ENCODE peak calls at places on chromosomes 11 and 22, in six cellular contexts. One of them, this sample, is unnamed.

GRCh38 chr11:73326929-73327811 is 19.1 kb downstream of the ARHGEF17 start:
- ATAC-seq in naive B cell: no peak
- ATAC-seq in activated CD8-positive, alpha-beta T cell treated with anti-CD3 and anti-CD28 coated beads for 36 hours: peak; percentile 79
- ATAC-seq in activated naive CD4-positive, alpha-beta T cell treated with anti-CD3 and anti-CD28 coated beads, Interleukin-2, amount 50 U/mL, for 72 hours: peak; percentile 67
- ATAC-seq in DND-41: no peak
- ATAC-seq in activated T-helper 17 cell treated with anti-CD3 and anti-CD28 coated beads, Interleukin-2, amount 50 U/mL, for 72 hours: peak; percentile 68
- ATAC-seq in this sample: peak; percentile 86

GRCh38 chr11:57426439-57426753 is 525 bp downstream of the SLC43A3 start:
- ATAC-seq in naive B cell: no peak
- ATAC-seq in activated CD8-positive, alpha-beta T cell treated with anti-CD3 and anti-CD28 coated beads for 36 hours: no peak
- ATAC-seq in activated naive CD4-positive, alpha-beta T cell treated with anti-CD3 and anti-CD28 coated beads, Interleukin-2, amount 50 U/mL, for 72 hours: no peak
- ATAC-seq in DND-41: no peak
- ATAC-seq in activated T-helper 17 cell treated with anti-CD3 and anti-CD28 coated beads, Interleukin-2, amount 50 U/mL, for 72 hours: no peak
- ATAC-seq in this sample: no peak

GRCh38 chr11:3356858-3357257 is 22.1 kb downstream of the ZNF195 start:
- ATAC-seq in naive B cell: no peak
- ATAC-seq in activated CD8-positive, alpha-beta T cell treated with anti-CD3 and anti-CD28 coated beads for 36 hours: no peak
- ATAC-seq in activated naive CD4-positive, alpha-beta T cell treated with anti-CD3 and anti-CD28 coated beads, Interleukin-2, amount 50 U/mL, for 72 hours: no peak
- ATAC-seq in DND-41: no peak
- ATAC-seq in activated T-helper 17 cell treated with anti-CD3 and anti-CD28 coated beads, Interleukin-2, amount 50 U/mL, for 72 hours: no peak
- ATAC-seq in this sample: no peak

GRCh38 chr22:19709063-19709769 is 5.1 kb upstream of the SEPTIN5 start:
- ATAC-seq in naive B cell: no peak
- ATAC-seq in activated CD8-positive, alpha-beta T cell treated with anti-CD3 and anti-CD28 coated beads for 36 hours: no peak
- ATAC-seq in activated naive CD4-positive, alpha-beta T cell treated with anti-CD3 and anti-CD28 coated beads, Interleukin-2, amount 50 U/mL, for 72 hours: no peak
- ATAC-seq in DND-41: no peak
- ATAC-seq in activated T-helper 17 cell treated with anti-CD3 and anti-CD28 coated beads, Interleukin-2, amount 50 U/mL, for 72 hours: no peak
- ATAC-seq in this sample: no peak

GRCh38 chr11:86715611-86716010 is 43.2 kb upstream of the ME3 start:
- ATAC-seq in naive B cell: no peak
- ATAC-seq in activated CD8-positive, alpha-beta T cell treated with anti-CD3 and anti-CD28 coated beads for 36 hours: no peak
- ATAC-seq in activated naive CD4-positive, alpha-beta T cell treated with anti-CD3 and anti-CD28 coated beads, Interleukin-2, amount 50 U/mL, for 72 hours: no peak
- ATAC-seq in DND-41: no peak
- ATAC-seq in activated T-helper 17 cell treated with anti-CD3 and anti-CD28 coated beads, Interleukin-2, amount 50 U/mL, for 72 hours: no peak
- ATAC-seq in this sample: no peak

GRCh38 chr11:17734418-17734911 is at the start of gene KCNC1:
- ATAC-seq in naive B cell: no peak
- ATAC-seq in activated CD8-positive, alpha-beta T cell treated with anti-CD3 and anti-CD28 coated beads for 36 hours: no peak
- ATAC-seq in activated naive CD4-positive, alpha-beta T cell treated with anti-CD3 and anti-CD28 coated beads, Interleukin-2, amount 50 U/mL, for 72 hours: no peak
- ATAC-seq in DND-41: no peak
- ATAC-seq in activated T-helper 17 cell treated with anti-CD3 and anti-CD28 coated beads, Interleukin-2, amount 50 U/mL, for 72 hours: no peak
- ATAC-seq in this sample: no peak

GRCh38 chr11:124674168-124674517 is 439 bp downstream of the SPA17 start:
- ATAC-seq in naive B cell: no peak
- ATAC-seq in activated CD8-positive, alpha-beta T cell treated with anti-CD3 and anti-CD28 coated beads for 36 hours: no peak
- ATAC-seq in activated naive CD4-positive, alpha-beta T cell treated with anti-CD3 and anti-CD28 coated beads, Interleukin-2, amount 50 U/mL, for 72 hours: no peak
- ATAC-seq in DND-41: no peak
- ATAC-seq in activated T-helper 17 cell treated with anti-CD3 and anti-CD28 coated beads, Interleukin-2, amount 50 U/mL, for 72 hours: no peak
- ATAC-seq in this sample: no peak

GRCh38 chr11:118436639-118437045 is 350 bp downstream of the KMT2A start:
- ATAC-seq in naive B cell: peak; percentile 10
- ATAC-seq in activated CD8-positive, alpha-beta T cell treated with anti-CD3 and anti-CD28 coated beads for 36 hours: peak; percentile 31
- ATAC-seq in activated naive CD4-positive, alpha-beta T cell treated with anti-CD3 and anti-CD28 coated beads, Interleukin-2, amount 50 U/mL, for 72 hours: peak; percentile 46
- ATAC-seq in DND-41: no peak
- ATAC-seq in activated T-helper 17 cell treated with anti-CD3 and anti-CD28 coated beads, Interleukin-2, amount 50 U/mL, for 72 hours: peak; percentile 15
- ATAC-seq in this sample: peak; percentile 40

GRCh38 chr22:36010913-36011312 is 17.7 kb downstream of the RBFOX2 start:
- ATAC-seq in naive B cell: no peak
- ATAC-seq in activated CD8-positive, alpha-beta T cell treated with anti-CD3 and anti-CD28 coated beads for 36 hours: no peak
- ATAC-seq in activated naive CD4-positive, alpha-beta T cell treated with anti-CD3 and anti-CD28 coated beads, Interleukin-2, amount 50 U/mL, for 72 hours: no peak
- ATAC-seq in DND-41: no peak
- ATAC-seq in activated T-helper 17 cell treated with anti-CD3 and anti-CD28 coated beads, Interleukin-2, amount 50 U/mL, for 72 hours: no peak
- ATAC-seq in this sample: no peak

GRCh38 chr11:58659404-58659803 is 36.9 kb downstream of the CNTF start:
- ATAC-seq in naive B cell: no peak
- ATAC-seq in activated CD8-positive, alpha-beta T cell treated with anti-CD3 and anti-CD28 coated beads for 36 hours: no peak
- ATAC-seq in activated naive CD4-positive, alpha-beta T cell treated with anti-CD3 and anti-CD28 coated beads, Interleukin-2, amount 50 U/mL, for 72 hours: peak; percentile 43
- ATAC-seq in DND-41: no peak
- ATAC-seq in activated T-helper 17 cell treated with anti-CD3 and anti-CD28 coated beads, Interleukin-2, amount 50 U/mL, for 72 hours: peak; percentile 47
- ATAC-seq in this sample: no peak

GRCh38 chr11:1271002-1271401 is 38.4 kb downstream of the TOLLIP start:
- ATAC-seq in naive B cell: no peak
- ATAC-seq in activated CD8-positive, alpha-beta T cell treated with anti-CD3 and anti-CD28 coated beads for 36 hours: no peak
- ATAC-seq in activated naive CD4-positive, alpha-beta T cell treated with anti-CD3 and anti-CD28 coated beads, Interleukin-2, amount 50 U/mL, for 72 hours: no peak
- ATAC-seq in DND-41: no peak
- ATAC-seq in activated T-helper 17 cell treated with anti-CD3 and anti-CD28 coated beads, Interleukin-2, amount 50 U/mL, for 72 hours: no peak
- ATAC-seq in this sample: no peak

GRCh38 chr22:42142771-42143461 is 12.3 kb upstream of the CYP2D6 start:
- ATAC-seq in naive B cell: no peak
- ATAC-seq in activated CD8-positive, alpha-beta T cell treated with anti-CD3 and anti-CD28 coated beads for 36 hours: no peak
- ATAC-seq in activated naive CD4-positive, alpha-beta T cell treated with anti-CD3 and anti-CD28 coated beads, Interleukin-2, amount 50 U/mL, for 72 hours: no peak
- ATAC-seq in DND-41: no peak
- ATAC-seq in activated T-helper 17 cell treated with anti-CD3 and anti-CD28 coated beads, Interleukin-2, amount 50 U/mL, for 72 hours: no peak
- ATAC-seq in this sample: peak; percentile 57

GRCh38 chr22:39990688-39991087 is 4.1 kb upstream of the FAM83F start:
- ATAC-seq in naive B cell: no peak
- ATAC-seq in activated CD8-positive, alpha-beta T cell treated with anti-CD3 and anti-CD28 coated beads for 36 hours: no peak
- ATAC-seq in activated naive CD4-positive, alpha-beta T cell treated with anti-CD3 and anti-CD28 coated beads, Interleukin-2, amount 50 U/mL, for 72 hours: no peak
- ATAC-seq in DND-41: no peak
- ATAC-seq in activated T-helper 17 cell treated with anti-CD3 and anti-CD28 coated beads, Interleukin-2, amount 50 U/mL, for 72 hours: no peak
- ATAC-seq in this sample: no peak

GRCh38 chr11:116109228-116109627 is 605.0 kb upstream of the CADM1 start:
- ATAC-seq in naive B cell: no peak
- ATAC-seq in activated CD8-positive, alpha-beta T cell treated with anti-CD3 and anti-CD28 coated beads for 36 hours: no peak
- ATAC-seq in activated naive CD4-positive, alpha-beta T cell treated with anti-CD3 and anti-CD28 coated beads, Interleukin-2, amount 50 U/mL, for 72 hours: no peak
- ATAC-seq in DND-41: no peak
- ATAC-seq in activated T-helper 17 cell treated with anti-CD3 and anti-CD28 coated beads, Interleukin-2, amount 50 U/mL, for 72 hours: no peak
- ATAC-seq in this sample: no peak

GRCh38 chr11:94563176-94563847 is 3.9 kb upstream of the PIWIL4 start:
- ATAC-seq in naive B cell: no peak
- ATAC-seq in activated CD8-positive, alpha-beta T cell treated with anti-CD3 and anti-CD28 coated beads for 36 hours: no peak
- ATAC-seq in activated naive CD4-positive, alpha-beta T cell treated with anti-CD3 and anti-CD28 coated beads, Interleukin-2, amount 50 U/mL, for 72 hours: no peak
- ATAC-seq in DND-41: no peak
- ATAC-seq in activated T-helper 17 cell treated with anti-CD3 and anti-CD28 coated beads, Interleukin-2, amount 50 U/mL, for 72 hours: no peak
- ATAC-seq in this sample: no peak

GRCh38 chr22:50561401-50562074 is 1.2 kb downstream of the SYCE3 start:
- ATAC-seq in naive B cell: no peak
- ATAC-seq in activated CD8-positive, alpha-beta T cell treated with anti-CD3 and anti-CD28 coated beads for 36 hours: no peak
- ATAC-seq in activated naive CD4-positive, alpha-beta T cell treated with anti-CD3 and anti-CD28 coated beads, Interleukin-2, amount 50 U/mL, for 72 hours: no peak
- ATAC-seq in DND-41: no peak
- ATAC-seq in activated T-helper 17 cell treated with anti-CD3 and anti-CD28 coated beads, Interleukin-2, amount 50 U/mL, for 72 hours: no peak
- ATAC-seq in this sample: no peak

GRCh38 chr11:8241373-8242112 is 22.1 kb downstream of the LMO1 start:
- ATAC-seq in naive B cell: no peak
- ATAC-seq in activated CD8-positive, alpha-beta T cell treated with anti-CD3 and anti-CD28 coated beads for 36 hours: no peak
- ATAC-seq in activated naive CD4-positive, alpha-beta T cell treated with anti-CD3 and anti-CD28 coated beads, Interleukin-2, amount 50 U/mL, for 72 hours: no peak
- ATAC-seq in DND-41: no peak
- ATAC-seq in activated T-helper 17 cell treated with anti-CD3 and anti-CD28 coated beads, Interleukin-2, amount 50 U/mL, for 72 hours: no peak
- ATAC-seq in this sample: no peak

GRCh38 chr11:118100691-118101232 is 14.0 kb upstream of the SMIM35 start:
- ATAC-seq in naive B cell: no peak
- ATAC-seq in activated CD8-positive, alpha-beta T cell treated with anti-CD3 and anti-CD28 coated beads for 36 hours: no peak
- ATAC-seq in activated naive CD4-positive, alpha-beta T cell treated with anti-CD3 and anti-CD28 coated beads, Interleukin-2, amount 50 U/mL, for 72 hours: no peak
- ATAC-seq in DND-41: no peak
- ATAC-seq in activated T-helper 17 cell treated with anti-CD3 and anti-CD28 coated beads, Interleukin-2, amount 50 U/mL, for 72 hours: no peak
- ATAC-seq in this sample: no peak

GRCh38 chr22:37918149-37918548 is 12.1 kb downstream of the MICALL1 start:
- ATAC-seq in naive B cell: peak; percentile 43
- ATAC-seq in activated CD8-positive, alpha-beta T cell treated with anti-CD3 and anti-CD28 coated beads for 36 hours: no peak
- ATAC-seq in activated naive CD4-positive, alpha-beta T cell treated with anti-CD3 and anti-CD28 coated beads, Interleukin-2, amount 50 U/mL, for 72 hours: peak; percentile 36
- ATAC-seq in DND-41: no peak
- ATAC-seq in activated T-helper 17 cell treated with anti-CD3 and anti-CD28 coated beads, Interleukin-2, amount 50 U/mL, for 72 hours: no peak
- ATAC-seq in this sample: peak; percentile 68

GRCh38 chr22:49295465-49295743 is 532.3 kb downstream of the BRD1 start:
- ATAC-seq in naive B cell: no peak
- ATAC-seq in activated CD8-positive, alpha-beta T cell treated with anti-CD3 and anti-CD28 coated beads for 36 hours: no peak
- ATAC-seq in activated naive CD4-positive, alpha-beta T cell treated with anti-CD3 and anti-CD28 coated beads, Interleukin-2, amount 50 U/mL, for 72 hours: no peak
- ATAC-seq in DND-41: no peak
- ATAC-seq in activated T-helper 17 cell treated with anti-CD3 and anti-CD28 coated beads, Interleukin-2, amount 50 U/mL, for 72 hours: no peak
- ATAC-seq in this sample: no peak

GRCh38 chr11:12274558-12275197 is 102.7 kb upstream of the PARVA start:
- ATAC-seq in naive B cell: no peak
- ATAC-seq in activated CD8-positive, alpha-beta T cell treated with anti-CD3 and anti-CD28 coated beads for 36 hours: no peak
- ATAC-seq in activated naive CD4-positive, alpha-beta T cell treated with anti-CD3 and anti-CD28 coated beads, Interleukin-2, amount 50 U/mL, for 72 hours: no peak
- ATAC-seq in DND-41: no peak
- ATAC-seq in activated T-helper 17 cell treated with anti-CD3 and anti-CD28 coated beads, Interleukin-2, amount 50 U/mL, for 72 hours: no peak
- ATAC-seq in this sample: no peak

GRCh38 chr22:39350803-39351688 is 1.3 kb downstream of the SYNGR1 start:
- ATAC-seq in naive B cell: no peak
- ATAC-seq in activated CD8-positive, alpha-beta T cell treated with anti-CD3 and anti-CD28 coated beads for 36 hours: no peak
- ATAC-seq in activated naive CD4-positive, alpha-beta T cell treated with anti-CD3 and anti-CD28 coated beads, Interleukin-2, amount 50 U/mL, for 72 hours: no peak
- ATAC-seq in DND-41: no peak
- ATAC-seq in activated T-helper 17 cell treated with anti-CD3 and anti-CD28 coated beads, Interleukin-2, amount 50 U/mL, for 72 hours: no peak
- ATAC-seq in this sample: peak; percentile 54

GRCh38 chr22:33535937-33536875 is 384.1 kb downstream of the LARGE1 start:
- ATAC-seq in naive B cell: no peak
- ATAC-seq in activated CD8-positive, alpha-beta T cell treated with anti-CD3 and anti-CD28 coated beads for 36 hours: no peak
- ATAC-seq in activated naive CD4-positive, alpha-beta T cell treated with anti-CD3 and anti-CD28 coated beads, Interleukin-2, amount 50 U/mL, for 72 hours: no peak
- ATAC-seq in DND-41: no peak
- ATAC-seq in activated T-helper 17 cell treated with anti-CD3 and anti-CD28 coated beads, Interleukin-2, amount 50 U/mL, for 72 hours: no peak
- ATAC-seq in this sample: no peak

GRCh38 chr11:7559404-7560283 is 45.8 kb downstream of the PPFIBP2 start:
- ATAC-seq in naive B cell: no peak
- ATAC-seq in activated CD8-positive, alpha-beta T cell treated with anti-CD3 and anti-CD28 coated beads for 36 hours: no peak
- ATAC-seq in activated naive CD4-positive, alpha-beta T cell treated with anti-CD3 and anti-CD28 coated beads, Interleukin-2, amount 50 U/mL, for 72 hours: no peak
- ATAC-seq in DND-41: no peak
- ATAC-seq in activated T-helper 17 cell treated with anti-CD3 and anti-CD28 coated beads, Interleukin-2, amount 50 U/mL, for 72 hours: no peak
- ATAC-seq in this sample: peak; percentile 58

GRCh38 chr11:834371-835316 is 1.9 kb downstream of the CD151 start:
- ATAC-seq in naive B cell: no peak
- ATAC-seq in activated CD8-positive, alpha-beta T cell treated with anti-CD3 and anti-CD28 coated beads for 36 hours: no peak
- ATAC-seq in activated naive CD4-positive, alpha-beta T cell treated with anti-CD3 and anti-CD28 coated beads, Interleukin-2, amount 50 U/mL, for 72 hours: peak; percentile 32
- ATAC-seq in DND-41: no peak
- ATAC-seq in activated T-helper 17 cell treated with anti-CD3 and anti-CD28 coated beads, Interleukin-2, amount 50 U/mL, for 72 hours: no peak
- ATAC-seq in this sample: no peak

GRCh38 chr11:7596975-7597391 is 76.3 kb downstream of the CYB5R2 start:
- ATAC-seq in naive B cell: no peak
- ATAC-seq in activated CD8-positive, alpha-beta T cell treated with anti-CD3 and anti-CD28 coated beads for 36 hours: no peak
- ATAC-seq in activated naive CD4-positive, alpha-beta T cell treated with anti-CD3 and anti-CD28 coated beads, Interleukin-2, amount 50 U/mL, for 72 hours: no peak
- ATAC-seq in DND-41: no peak
- ATAC-seq in activated T-helper 17 cell treated with anti-CD3 and anti-CD28 coated beads, Interleukin-2, amount 50 U/mL, for 72 hours: no peak
- ATAC-seq in this sample: no peak

GRCh38 chr11:102813484-102813883 is 15.5 kb upstream of the MMP1 start:
- ATAC-seq in naive B cell: no peak
- ATAC-seq in activated CD8-positive, alpha-beta T cell treated with anti-CD3 and anti-CD28 coated beads for 36 hours: no peak
- ATAC-seq in activated naive CD4-positive, alpha-beta T cell treated with anti-CD3 and anti-CD28 coated beads, Interleukin-2, amount 50 U/mL, for 72 hours: no peak
- ATAC-seq in DND-41: no peak
- ATAC-seq in activated T-helper 17 cell treated with anti-CD3 and anti-CD28 coated beads, Interleukin-2, amount 50 U/mL, for 72 hours: no peak
- ATAC-seq in this sample: no peak

GRCh38 chr22:28142361-28142801 is 223.3 kb upstream of the PITPNB start:
- ATAC-seq in naive B cell: no peak
- ATAC-seq in activated CD8-positive, alpha-beta T cell treated with anti-CD3 and anti-CD28 coated beads for 36 hours: no peak
- ATAC-seq in activated naive CD4-positive, alpha-beta T cell treated with anti-CD3 and anti-CD28 coated beads, Interleukin-2, amount 50 U/mL, for 72 hours: no peak
- ATAC-seq in DND-41: no peak
- ATAC-seq in activated T-helper 17 cell treated with anti-CD3 and anti-CD28 coated beads, Interleukin-2, amount 50 U/mL, for 72 hours: no peak
- ATAC-seq in this sample: no peak

GRCh38 chr11:8087185-8087584 is 6.2 kb downstream of the TUB start:
- ATAC-seq in naive B cell: no peak
- ATAC-seq in activated CD8-positive, alpha-beta T cell treated with anti-CD3 and anti-CD28 coated beads for 36 hours: peak; percentile 34
- ATAC-seq in activated naive CD4-positive, alpha-beta T cell treated with anti-CD3 and anti-CD28 coated beads, Interleukin-2, amount 50 U/mL, for 72 hours: peak; percentile 42
- ATAC-seq in DND-41: no peak
- ATAC-seq in activated T-helper 17 cell treated with anti-CD3 and anti-CD28 coated beads, Interleukin-2, amount 50 U/mL, for 72 hours: peak; percentile 69
- ATAC-seq in this sample: no peak

GRCh38 chr11:92837595-92837994 is 131.9 kb upstream of the MTNR1B start:
- ATAC-seq in naive B cell: no peak
- ATAC-seq in activated CD8-positive, alpha-beta T cell treated with anti-CD3 and anti-CD28 coated beads for 36 hours: no peak
- ATAC-seq in activated naive CD4-positive, alpha-beta T cell treated with anti-CD3 and anti-CD28 coated beads, Interleukin-2, amount 50 U/mL, for 72 hours: no peak
- ATAC-seq in DND-41: no peak
- ATAC-seq in activated T-helper 17 cell treated with anti-CD3 and anti-CD28 coated beads, Interleukin-2, amount 50 U/mL, for 72 hours: no peak
- ATAC-seq in this sample: no peak

GRCh38 chr11:123511037-123511870 is 81.2 kb downstream of the GRAMD1B start:
- ATAC-seq in naive B cell: peak; percentile 79
- ATAC-seq in activated CD8-positive, alpha-beta T cell treated with anti-CD3 and anti-CD28 coated beads for 36 hours: peak; percentile 100
- ATAC-seq in activated naive CD4-positive, alpha-beta T cell treated with anti-CD3 and anti-CD28 coated beads, Interleukin-2, amount 50 U/mL, for 72 hours: peak; percentile 93
- ATAC-seq in DND-41: peak; percentile 100
- ATAC-seq in activated T-helper 17 cell treated with anti-CD3 and anti-CD28 coated beads, Interleukin-2, amount 50 U/mL, for 72 hours: peak; percentile 96
- ATAC-seq in this sample: peak; percentile 83

GRCh38 chr11:93783767-93784151 is 323 bp upstream of the MED17 start:
- ATAC-seq in naive B cell: peak; percentile 24
- ATAC-seq in activated CD8-positive, alpha-beta T cell treated with anti-CD3 and anti-CD28 coated beads for 36 hours: peak; percentile 47
- ATAC-seq in activated naive CD4-positive, alpha-beta T cell treated with anti-CD3 and anti-CD28 coated beads, Interleukin-2, amount 50 U/mL, for 72 hours: peak; percentile 52
- ATAC-seq in DND-41: peak; percentile 58
- ATAC-seq in activated T-helper 17 cell treated with anti-CD3 and anti-CD28 coated beads, Interleukin-2, amount 50 U/mL, for 72 hours: peak; percentile 54
- ATAC-seq in this sample: peak; percentile 74

This sample was measured in stimulated activated memory B cell treated with anti-CD40 and anti-IgM and Interleukin-4, amounts not matched to agents 10 μg/mL and 1 μg/mL and 100 μg/mL, for 72 hours.